ENCODE peak calls at places on chromosome 5, in five cellular contexts. C is mucosa of descending colon, G is mesenchymal stem cell, F is brain microvascular endothelial cell, D is cardiac fibroblast. P is an unnamed sample.
A peak's percentile ranks its signal among the peaks of the same experiment; 100 is the strongest.

GRCh38 chr5:122447941-122448340 is 135.9 kb downstream of the SNCAIP start:
- DNase-seq in C (no peak), G (no peak), F (no peak), D (no peak), P (no peak)

GRCh38 chr5:149641000-149641576 is 59.8 kb downstream of the ARHGEF37 start:
- DNase-seq in C (peak; percentile 93), G (peak; percentile 85), F (peak; percentile 76), D (peak; percentile 91), P (peak; percentile 93)

GRCh38 chr5:77996943-77997342 is 220.8 kb upstream of the TBCA start:
- DNase-seq in C (no peak), G (no peak), F (no peak), D (no peak), P (no peak)

GRCh38 chr5:157574456-157575095 is 999 bp downstream of the ADAM19 start:
- DNase-seq in C (peak; percentile 45), G (peak; percentile 53), F (no peak), D (no peak), P (no peak)

GRCh38 chr5:32223972-32224608 is 50.0 kb upstream of the GOLPH3 start:
- DNase-seq in C (no peak), G (peak; percentile 63), F (peak; percentile 24), D (peak; percentile 40), P (peak; percentile 52)

GRCh38 chr5:102811962-102812361 is 56.9 kb downstream of the PAM start:
- DNase-seq in C (peak; percentile 39), G (peak; percentile 55), F (peak; percentile 27), D (peak; percentile 66), P (peak; percentile 87)

GRCh38 chr5:92374859-92375258 is 991.7 kb upstream of the ARRDC3 start:
- DNase-seq in C (no peak), G (no peak), F (no peak), D (no peak), P (no peak)

GRCh38 chr5:138824924-138825863 is 49.9 kb downstream of the LRRTM2 start:
- DNase-seq in C (no peak), G (peak; percentile 54), F (peak; percentile 28), D (peak; percentile 36), P (peak; percentile 44)

GRCh38 chr5:67476995-67477394 is 280.4 kb upstream of the CD180 start:
- DNase-seq in C (no peak), G (no peak), F (no peak), D (no peak), P (no peak)

GRCh38 chr5:157915638-157916037 is 56.7 kb upstream of the CLINT1 start:
- DNase-seq in C (peak; percentile 65), G (peak; percentile 29), F (peak; percentile 41), D (peak; percentile 27), P (peak; percentile 44)

GRCh38 chr5:172452398-172453205 is 1.7 kb downstream of the SH3PXD2B start:
- DNase-seq in C (peak; percentile 51), G (peak; percentile 84), F (peak; percentile 74), D (peak; percentile 76), P (peak; percentile 74)
- H3K4me3 ChIP-seq in C (no peak overlapping the region), G (no peak overlapping the region), F (peak overlapping the region; percentile 93), D (peak overlapping the region; percentile 96), P (peak overlapping the region; percentile 96)

DNA sequence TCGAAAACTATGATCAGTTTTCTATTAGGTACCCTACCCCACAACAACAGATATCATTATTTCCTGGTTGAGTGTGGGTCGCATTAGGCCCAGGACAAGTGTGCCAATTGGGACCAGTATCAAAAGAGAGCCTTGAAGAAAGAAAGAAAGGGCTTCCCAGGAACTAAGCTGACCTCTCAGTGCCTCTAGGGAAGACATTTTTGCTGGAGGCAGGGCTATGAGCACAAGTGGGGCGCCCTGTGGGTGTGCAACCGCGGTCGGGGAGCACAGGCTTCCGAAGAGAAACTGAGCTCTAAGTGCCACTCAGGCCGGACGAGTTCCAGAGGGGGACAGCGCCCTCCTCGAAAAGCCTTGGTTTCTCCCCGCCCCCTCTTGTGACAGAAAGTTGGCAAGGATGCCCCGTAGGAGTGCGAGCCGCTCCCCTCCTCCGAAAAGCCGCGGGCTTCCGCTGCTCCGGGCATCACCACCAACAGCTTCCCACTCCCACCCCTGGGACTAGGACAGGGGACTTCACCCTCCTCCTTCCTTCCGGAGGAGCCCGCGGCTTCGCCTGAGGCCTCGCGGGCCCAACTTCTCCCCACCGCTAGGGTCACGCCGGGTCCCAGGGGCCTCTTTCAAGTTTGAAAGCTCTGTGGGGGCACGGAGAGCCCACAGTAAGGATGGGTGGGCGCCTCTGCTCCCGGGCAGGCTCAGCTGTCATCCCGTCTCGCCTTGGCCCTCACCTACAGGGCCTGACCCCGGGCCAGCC is 2.0 kb downstream of the NR2F1-AS1 start:
- DNase-seq in C (no peak), G (peak; percentile 74), F (no peak), D (peak; percentile 69), P (peak; percentile 71)
- H3K4me3 ChIP-seq in C (no peak overlapping the region), G (peak overlapping the region; percentile 71), F (peak overlapping the region; percentile 68), D (peak overlapping the region; percentile 86), P (peak overlapping the region; percentile 85)

GRCh38 chr5:82265052-82265451 is 13.1 kb downstream of the RPS23 start:
- DNase-seq in C (no peak), G (no peak), F (no peak), D (no peak), P (peak; percentile 45)
- H3K4me3 ChIP-seq in C (no peak overlapping the region), G (no peak overlapping the region), F (no peak overlapping the region), D (no peak overlapping the region), P (no peak overlapping the region)

DNA sequence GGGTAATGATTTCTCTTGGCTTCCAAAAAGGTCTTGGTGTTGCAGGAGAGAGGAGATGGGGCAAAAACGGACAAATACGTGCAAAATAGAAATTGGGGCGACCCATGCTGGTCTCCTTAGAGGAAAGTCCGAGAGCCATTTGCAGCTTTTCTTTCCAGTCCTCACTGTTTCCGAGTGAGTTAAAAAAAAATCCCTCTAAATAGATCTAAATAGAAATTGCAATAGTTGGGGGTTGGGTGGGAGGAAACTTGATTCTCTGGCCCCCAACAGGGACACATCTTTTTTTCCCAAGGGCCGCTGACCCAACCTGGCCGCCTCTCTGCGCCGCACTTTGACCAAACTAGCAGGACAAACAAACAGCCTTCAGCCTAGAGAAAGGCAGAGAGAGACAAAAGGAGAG is 2.8 kb upstream of the NKX2-5 start:
- DNase-seq in C (no peak), G (peak; percentile 41), F (no peak), D (no peak), P (no peak)
- H3K4me3 ChIP-seq in C (no peak overlapping the region), G (no peak overlapping the region), F (no peak overlapping the region), D (no peak overlapping the region), P (no peak overlapping the region)

DNA sequence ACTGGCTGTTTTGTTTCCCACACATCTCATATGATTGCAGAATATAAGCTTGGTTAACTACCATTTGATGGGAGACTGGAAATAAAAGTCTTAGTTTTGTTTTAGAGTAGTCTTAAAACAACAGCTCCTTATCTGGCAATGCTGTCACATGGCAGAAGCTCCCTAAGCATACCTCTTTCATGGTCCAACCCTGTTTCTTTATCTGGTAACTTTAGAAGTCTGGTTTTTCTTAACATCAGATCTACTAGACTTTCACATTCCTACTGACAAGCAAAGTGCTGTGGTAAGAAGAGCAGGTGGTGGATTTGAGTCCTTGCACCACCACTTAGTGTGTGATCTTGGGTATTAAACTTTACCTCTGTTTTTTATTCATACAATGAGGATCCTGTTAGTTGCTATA is 25.2 kb downstream of the XRCC4 start:
- DNase-seq in C (no peak), G (peak; percentile 24), F (peak; percentile 13), D (no peak), P (no peak)
- H3K4me3 ChIP-seq in C (no peak overlapping the region), G (no peak overlapping the region), F (no peak overlapping the region), D (no peak overlapping the region), P (no peak overlapping the region)

GRCh38 chr5:7425830-7426229 is 29.9 kb downstream of the ADCY2 start:
- DNase-seq in C (no peak), G (no peak), F (no peak), D (no peak), P (peak; percentile 1)

GRCh38 chr5:7419846-7420245 is 23.9 kb downstream of the ADCY2 start:
- DNase-seq in C (no peak), G (no peak), F (no peak), D (no peak), P (no peak)

GRCh38 chr5:7422262-7422661 is 26.3 kb downstream of the ADCY2 start:
- DNase-seq in C (no peak), G (no peak), F (no peak), D (no peak), P (no peak)

GRCh38 chr5:7420506-7421280 is 24.8 kb downstream of the ADCY2 start:
- DNase-seq in C (no peak), G (no peak), F (no peak), D (no peak), P (no peak)

DNA sequence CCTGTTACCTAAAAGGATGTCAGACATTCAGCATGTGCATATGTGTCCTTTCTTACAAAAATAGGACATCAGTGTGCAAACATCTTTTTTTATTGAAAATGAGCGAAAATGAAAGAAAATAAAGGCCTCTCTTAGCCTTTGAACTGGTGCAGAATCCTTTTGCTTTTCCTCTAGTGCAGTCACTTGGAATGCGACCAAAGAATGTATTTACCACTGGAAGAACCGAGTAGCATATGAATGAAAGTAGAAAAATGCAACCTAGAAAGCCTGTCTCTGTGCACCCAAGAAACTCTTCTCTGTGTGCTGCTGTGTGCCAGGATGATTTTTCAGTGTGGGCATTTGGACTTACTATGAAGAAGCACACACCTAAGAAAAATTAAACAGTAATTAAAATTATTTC is 26.8 kb downstream of the ADCY2 start:
- DNase-seq in C (no peak), G (no peak), F (no peak), D (no peak), P (no peak)
- H3K4me3 ChIP-seq in C (no peak overlapping the region), G (no peak overlapping the region), F (no peak overlapping the region), D (no peak overlapping the region), P (no peak overlapping the region)

GRCh38 chr5:93611900-93612898 is 29.2 kb downstream of the NR2F1 start:
- DNase-seq in C (peak; percentile 34), G (peak; percentile 59), F (no peak), D (no peak), P (peak; percentile 36)
- H3K4me3 ChIP-seq in C (no peak overlapping the region), G (no peak overlapping the region), F (peak overlapping the region; percentile 31), D (no peak overlapping the region), P (peak overlapping the region; percentile 9)

GRCh38 chr5:56078675-56079500 is 84.1 kb upstream of the IL6ST start:
- DNase-seq in C (peak; percentile 21), G (no peak), F (no peak), D (peak; percentile 68), P (peak; percentile 89)

GRCh38 chr5:56077796-56078233 is 83.1 kb upstream of the IL6ST start:
- DNase-seq in C (no peak), G (no peak), F (no peak), D (no peak), P (no peak)

GRCh38 chr5:56078271-56078670 is 83.5 kb upstream of the IL6ST start:
- DNase-seq in C (no peak), G (no peak), F (no peak), D (no peak), P (peak; percentile 19)

GRCh38 chr5:56083286-56083854 is 88.6 kb upstream of the IL6ST start:
- DNase-seq in C (no peak), G (no peak), F (no peak), D (no peak), P (no peak)

GRCh38 chr5:56080375-56081052 is 85.8 kb upstream of the IL6ST start:
- DNase-seq in C (no peak), G (no peak), F (no peak), D (no peak), P (no peak)
- H3K4me3 ChIP-seq in C (no peak overlapping the region), G (no peak overlapping the region), F (no peak overlapping the region), D (no peak overlapping the region), P (no peak overlapping the region)

P was measured in fibroblast of mammary gland.